ENCODE peak calls at places on chromosomes 11 and 22, in seven cellular contexts. One of them, this sample, is unnamed.

GRCh38 chr22:38080468-38080846 is 3.5 kb downstream of the SLC16A8 start:
- DNase-seq in heart left ventricle: peak; percentile 20
- DNase-seq in HT-29: no peak
- DNase-seq in cardiac fibroblast: no peak
- DNase-seq in T-helper 2 cell: no peak
- DNase-seq in stimulated activated naive B cell treated with anti-CD40 and anti-IgM and Interleukin-4, amounts not matched to agents 10 μg/mL and 1 μg/mL and 100 μg/mL, for 72 hours: no peak
- DNase-seq in prostate gland: no peak
- DNase-seq in this sample: no peak

GRCh38 chr11:62069374-62069773 is 54.4 kb upstream of the INCENP start:
- DNase-seq in heart left ventricle: no peak
- DNase-seq in HT-29: no peak
- DNase-seq in cardiac fibroblast: no peak
- DNase-seq in T-helper 2 cell: no peak
- DNase-seq in stimulated activated naive B cell treated with anti-CD40 and anti-IgM and Interleukin-4, amounts not matched to agents 10 μg/mL and 1 μg/mL and 100 μg/mL, for 72 hours: no peak
- DNase-seq in prostate gland: no peak
- DNase-seq in this sample: no peak

GRCh38 chr11:68658097-68658496 is 26.2 kb upstream of the GAL start:
- DNase-seq in heart left ventricle: no peak
- DNase-seq in HT-29: no peak
- DNase-seq in cardiac fibroblast: no peak
- DNase-seq in T-helper 2 cell: no peak
- DNase-seq in stimulated activated naive B cell treated with anti-CD40 and anti-IgM and Interleukin-4, amounts not matched to agents 10 μg/mL and 1 μg/mL and 100 μg/mL, for 72 hours: no peak
- DNase-seq in prostate gland: no peak
- DNase-seq in this sample: no peak

GRCh38 chr11:71323876-71324526 is 71.6 kb upstream of the SHANK2 start:
- DNase-seq in heart left ventricle: no peak
- DNase-seq in HT-29: no peak
- DNase-seq in cardiac fibroblast: no peak
- DNase-seq in T-helper 2 cell: no peak
- DNase-seq in stimulated activated naive B cell treated with anti-CD40 and anti-IgM and Interleukin-4, amounts not matched to agents 10 μg/mL and 1 μg/mL and 100 μg/mL, for 72 hours: no peak
- DNase-seq in prostate gland: no peak
- DNase-seq in this sample: no peak

GRCh38 chr11:36425593-36426206 is 84.4 kb downstream of the TRAF6 start:
- DNase-seq in heart left ventricle: no peak
- DNase-seq in HT-29: no peak
- DNase-seq in cardiac fibroblast: no peak
- DNase-seq in T-helper 2 cell: no peak
- DNase-seq in stimulated activated naive B cell treated with anti-CD40 and anti-IgM and Interleukin-4, amounts not matched to agents 10 μg/mL and 1 μg/mL and 100 μg/mL, for 72 hours: no peak
- DNase-seq in prostate gland: no peak
- DNase-seq in this sample: no peak

GRCh38 chr11:11142359-11142758 is 210.7 kb downstream of the CSNK2A3 start:
- DNase-seq in heart left ventricle: no peak
- DNase-seq in HT-29: no peak
- DNase-seq in cardiac fibroblast: no peak
- DNase-seq in T-helper 2 cell: no peak
- DNase-seq in stimulated activated naive B cell treated with anti-CD40 and anti-IgM and Interleukin-4, amounts not matched to agents 10 μg/mL and 1 μg/mL and 100 μg/mL, for 72 hours: no peak
- DNase-seq in prostate gland: no peak
- DNase-seq in this sample: no peak

GRCh38 chr11:104163100-104164027 is 583 bp downstream of the PDGFD start:
- DNase-seq in heart left ventricle: peak; percentile 54
- DNase-seq in HT-29: no peak
- DNase-seq in cardiac fibroblast: peak; percentile 58
- DNase-seq in T-helper 2 cell: no peak
- DNase-seq in stimulated activated naive B cell treated with anti-CD40 and anti-IgM and Interleukin-4, amounts not matched to agents 10 μg/mL and 1 μg/mL and 100 μg/mL, for 72 hours: no peak
- DNase-seq in prostate gland: no peak
- DNase-seq in this sample: no peak

GRCh38 chr22:32546935-32547334 is 72.3 kb downstream of the FBXO7 start:
- DNase-seq in heart left ventricle: no peak
- DNase-seq in HT-29: no peak
- DNase-seq in cardiac fibroblast: no peak
- DNase-seq in T-helper 2 cell: no peak
- DNase-seq in stimulated activated naive B cell treated with anti-CD40 and anti-IgM and Interleukin-4, amounts not matched to agents 10 μg/mL and 1 μg/mL and 100 μg/mL, for 72 hours: no peak
- DNase-seq in prostate gland: no peak
- DNase-seq in this sample: no peak

GRCh38 chr22:21791635-21792625 is 56.3 kb upstream of the YPEL1 start:
- DNase-seq in heart left ventricle: no peak
- DNase-seq in HT-29: no peak
- DNase-seq in cardiac fibroblast: peak; percentile 21
- DNase-seq in T-helper 2 cell: peak; percentile 33
- DNase-seq in stimulated activated naive B cell treated with anti-CD40 and anti-IgM and Interleukin-4, amounts not matched to agents 10 μg/mL and 1 μg/mL and 100 μg/mL, for 72 hours: peak; percentile 65
- DNase-seq in prostate gland: no peak
- DNase-seq in this sample: no peak